ENCODE peak calls at places on chromosomes 4 and X, in nine cellular contexts. One of them, this sample, is unnamed.

GRCh38 chrX:5458300-5458699 is 770.4 kb downstream of the NLGN4X start:
- DNase-seq in neural crest cell: no peak
- DNase-seq in right cardiac atrium: no peak
- DNase-seq in fibroblast of mammary gland: no peak
- DNase-seq in DMS 273 treated with DMSO at 0.1 percent for 48 hours: no peak
- DNase-seq in stimulated activated CD4-positive, alpha-beta T cell treated with anti-CD3 and anti-CD28 coated beads, Interleukin-15, amount 100 ng/mL, for 24 hours: no peak
- DNase-seq in GM12865: peak
- DNase-seq in activated effector memory CD4-positive, alpha-beta T cell treated with Interleukin-2 at 50 U/mL for 16 hours: no peak
- DNase-seq in MM.1S: peak
- DNase-seq in this sample: no peak

GRCh38 chr4:141134051-141134450 is 782 bp upstream of the RNF150 start:
- DNase-seq in neural crest cell: no peak
- DNase-seq in right cardiac atrium: no peak
- DNase-seq in fibroblast of mammary gland: no peak
- DNase-seq in DMS 273 treated with DMSO at 0.1 percent for 48 hours: no peak
- DNase-seq in stimulated activated CD4-positive, alpha-beta T cell treated with anti-CD3 and anti-CD28 coated beads, Interleukin-15, amount 100 ng/mL, for 24 hours: no peak
- DNase-seq in GM12865: no peak
- DNase-seq in activated effector memory CD4-positive, alpha-beta T cell treated with Interleukin-2 at 50 U/mL for 16 hours: no peak
- DNase-seq in MM.1S: no peak
- DNase-seq in this sample: no peak

GRCh38 chr4:13597604-13598003 is 29.9 kb downstream of the BOD1L1 start:
- DNase-seq in neural crest cell: no peak
- DNase-seq in right cardiac atrium: no peak
- DNase-seq in fibroblast of mammary gland: peak
- DNase-seq in DMS 273 treated with DMSO at 0.1 percent for 48 hours: no peak
- DNase-seq in stimulated activated CD4-positive, alpha-beta T cell treated with anti-CD3 and anti-CD28 coated beads, Interleukin-15, amount 100 ng/mL, for 24 hours: no peak
- DNase-seq in GM12865: no peak
- DNase-seq in activated effector memory CD4-positive, alpha-beta T cell treated with Interleukin-2 at 50 U/mL for 16 hours: no peak
- DNase-seq in MM.1S: no peak
- DNase-seq in this sample: no peak

GRCh38 chrX:123859409-123859827 is 435 bp upstream of the XIAP start:
- DNase-seq in neural crest cell: no peak
- DNase-seq in right cardiac atrium: no peak
- DNase-seq in fibroblast of mammary gland: no peak
- DNase-seq in DMS 273 treated with DMSO at 0.1 percent for 48 hours: peak
- DNase-seq in stimulated activated CD4-positive, alpha-beta T cell treated with anti-CD3 and anti-CD28 coated beads, Interleukin-15, amount 100 ng/mL, for 24 hours: peak
- DNase-seq in GM12865: no peak
- DNase-seq in activated effector memory CD4-positive, alpha-beta T cell treated with Interleukin-2 at 50 U/mL for 16 hours: no peak
- DNase-seq in MM.1S: no peak
- DNase-seq in this sample: no peak

GRCh38 chr4:119261986-119262385 is 49.5 kb downstream of the USP53 start:
- DNase-seq in neural crest cell: no peak
- DNase-seq in right cardiac atrium: no peak
- DNase-seq in fibroblast of mammary gland: no peak
- DNase-seq in DMS 273 treated with DMSO at 0.1 percent for 48 hours: no peak
- DNase-seq in stimulated activated CD4-positive, alpha-beta T cell treated with anti-CD3 and anti-CD28 coated beads, Interleukin-15, amount 100 ng/mL, for 24 hours: no peak
- DNase-seq in GM12865: no peak
- DNase-seq in activated effector memory CD4-positive, alpha-beta T cell treated with Interleukin-2 at 50 U/mL for 16 hours: no peak
- DNase-seq in MM.1S: no peak
- DNase-seq in this sample: no peak

GRCh38 chr4:153439831-153440230 is 26.3 kb upstream of the TMEM131L start:
- DNase-seq in neural crest cell: no peak
- DNase-seq in right cardiac atrium: no peak
- DNase-seq in fibroblast of mammary gland: no peak
- DNase-seq in DMS 273 treated with DMSO at 0.1 percent for 48 hours: no peak
- DNase-seq in stimulated activated CD4-positive, alpha-beta T cell treated with anti-CD3 and anti-CD28 coated beads, Interleukin-15, amount 100 ng/mL, for 24 hours: no peak
- DNase-seq in GM12865: no peak
- DNase-seq in activated effector memory CD4-positive, alpha-beta T cell treated with Interleukin-2 at 50 U/mL for 16 hours: no peak
- DNase-seq in MM.1S: no peak
- DNase-seq in this sample: no peak

GRCh38 chr4:146381263-146381872 is 140.4 kb downstream of the SLC10A7 start:
- DNase-seq in neural crest cell: no peak
- DNase-seq in right cardiac atrium: no peak
- DNase-seq in fibroblast of mammary gland: peak
- DNase-seq in DMS 273 treated with DMSO at 0.1 percent for 48 hours: no peak
- DNase-seq in stimulated activated CD4-positive, alpha-beta T cell treated with anti-CD3 and anti-CD28 coated beads, Interleukin-15, amount 100 ng/mL, for 24 hours: no peak
- DNase-seq in GM12865: no peak
- DNase-seq in activated effector memory CD4-positive, alpha-beta T cell treated with Interleukin-2 at 50 U/mL for 16 hours: no peak
- DNase-seq in MM.1S: no peak
- DNase-seq in this sample: no peak

GRCh38 chrX:1403228-1403627 is 11.3 kb upstream of the SLC25A6 start:
- DNase-seq in neural crest cell: no peak
- DNase-seq in right cardiac atrium: peak
- DNase-seq in fibroblast of mammary gland: no peak
- DNase-seq in DMS 273 treated with DMSO at 0.1 percent for 48 hours: no peak
- DNase-seq in stimulated activated CD4-positive, alpha-beta T cell treated with anti-CD3 and anti-CD28 coated beads, Interleukin-15, amount 100 ng/mL, for 24 hours: no peak
- DNase-seq in GM12865: no peak
- DNase-seq in activated effector memory CD4-positive, alpha-beta T cell treated with Interleukin-2 at 50 U/mL for 16 hours: no peak
- DNase-seq in MM.1S: no peak
- DNase-seq in this sample: no peak

GRCh38 chrX:107288676-107289075 is 82.3 kb downstream of the DNAAF6 start:
- DNase-seq in neural crest cell: no peak
- DNase-seq in right cardiac atrium: no peak
- DNase-seq in fibroblast of mammary gland: no peak
- DNase-seq in DMS 273 treated with DMSO at 0.1 percent for 48 hours: no peak
- DNase-seq in stimulated activated CD4-positive, alpha-beta T cell treated with anti-CD3 and anti-CD28 coated beads, Interleukin-15, amount 100 ng/mL, for 24 hours: no peak
- DNase-seq in GM12865: no peak
- DNase-seq in activated effector memory CD4-positive, alpha-beta T cell treated with Interleukin-2 at 50 U/mL for 16 hours: no peak
- DNase-seq in MM.1S: no peak
- DNase-seq in this sample: no peak

GRCh38 chr4:6575503-6576240 is 683 bp downstream of the MAN2B2 start:
- DNase-seq in neural crest cell: no peak
- DNase-seq in right cardiac atrium: no peak
- DNase-seq in fibroblast of mammary gland: no peak
- DNase-seq in DMS 273 treated with DMSO at 0.1 percent for 48 hours: no peak
- DNase-seq in stimulated activated CD4-positive, alpha-beta T cell treated with anti-CD3 and anti-CD28 coated beads, Interleukin-15, amount 100 ng/mL, for 24 hours: no peak
- DNase-seq in GM12865: no peak
- DNase-seq in activated effector memory CD4-positive, alpha-beta T cell treated with Interleukin-2 at 50 U/mL for 16 hours: no peak
- DNase-seq in MM.1S: no peak
- DNase-seq in this sample: no peak